ENCODE peak calls at places on chromosomes 5 and 9, in four cellular contexts. C is Karpas-422; T is SK-N-SH; V is CD8-positive, alpha-beta T cell. D is an unnamed sample. For H3K9me3, the result is how much of the 10 kb centered on the place peaks cover.

GRCh38 chr5:154937186-154937717 is 759 bp downstream of the GEMIN5 start:
- DNase-seq in C (peak), V (no peak), T (no peak), D (no peak)

GRCh38 chr5:124235576-124235975 is 510.9 kb downstream of the ZNF608 start:
- DNase-seq in T (peak), V (no peak), C (no peak), D (no peak)

GRCh38 chr9:121353246-121353975 is 16.6 kb downstream of the STOM start:
- DNase-seq in T (no peak), V (peak), C (no peak), D (no peak)

GRCh38 chr5:141960018-141960417 is 2.0 kb upstream of the PCDH12 start:
- DNase-seq in T (peak), V (peak), C (peak), D (no peak)

GRCh38 chr9:111661802-111662491 is 542 bp downstream of the GNG10 start:
- DNase-seq in V (peak), C (peak), T (peak), D (peak)

GRCh38 chr9:19465571-19466267 is 56.9 kb downstream of the ACER2 start:
- DNase-seq in V (no peak), T (no peak), C (no peak), D (no peak)

GRCh38 chr9:17536027-17536426 is 42.8 kb upstream of the SH3GL2 start:
- DNase-seq in C (no peak), T (no peak), V (no peak), D (no peak)

GRCh38 chr9:38257626-38258215 is 134.8 kb upstream of the ALDH1B1 start:
- DNase-seq in T (no peak), C (no peak), V (no peak), D (no peak)

GRCh38 chr9:5292141-5292540 is 12.4 kb downstream of the RLN2 start:
- DNase-seq in T (no peak), V (no peak), C (no peak), D (no peak)

GRCh38 chr9:84711936-84712335 is 42.4 kb downstream of the NTRK2 start:
- DNase-seq in C (no peak), T (peak), V (no peak), D (no peak)

GRCh38 chr9:130952065-130952762 is 13.2 kb upstream of the FIBCD1 start:
- DNase-seq in V (no peak), C (no peak), T (no peak), D (no peak)

GRCh38 chr5:1190915-1191314 is 10.5 kb upstream of the SLC6A19 start:
- DNase-seq in C (peak), T (no peak), V (no peak), D (no peak)

GRCh38 chr5:153362026-153362425 is 128.4 kb upstream of the GRIA1 start:
- DNase-seq in T (no peak), V (no peak), C (no peak), D (no peak)

GRCh38 chr5:143955140-143955539 is 143.2 kb downstream of the HMHB1 start:
- DNase-seq in T (peak), V (no peak), C (no peak), D (no peak)

GRCh38 chr5:15943487-15943886 is 236.1 kb downstream of the MARCHF11 start:
- DNase-seq in T (no peak), C (no peak), V (no peak), D (no peak)

GRCh38 chr5:69007726-69008368 is 86.0 kb upstream of the SLC30A5 start:
- DNase-seq in T (peak), V (peak), C (peak), D (peak)

GRCh38 chr5:132386644-132387286 is 17.3 kb downstream of the SLC22A5 start:
- DNase-seq in T (peak), C (peak), V (peak), D (peak)

GRCh38 chr5:168929656-168930055 is 350.5 kb upstream of the PANK3 start:
- DNase-seq in C (no peak), V (no peak), T (no peak), D (no peak)

GRCh38 chr5:74127377-74128338 is 501.7 kb downstream of the ARHGEF28 start:
- DNase-seq in V (no peak), C (no peak), T (no peak), D (no peak)

GRCh38 chr9:16679327-16679821 is 191.1 kb downstream of the BNC2 start:
- DNase-seq in V (no peak), C (no peak), T (peak), D (no peak)

GRCh38 chr5:57804007-57804444 is 321.4 kb upstream of the ACTBL2 start:
- DNase-seq in C (no peak), T (no peak), V (no peak), D (no peak)

GRCh38 chr5:154529282-154529681 is 51.3 kb upstream of the HAND1 start:
- DNase-seq in T (no peak), C (no peak), V (no peak), D (no peak)

GRCh38 chr5:652023-652515 is 39.9 kb downstream of the CEP72 start:
- DNase-seq in V (no peak), C (no peak), T (peak), D (no peak)

GRCh38 chr5:172901012-172901780 is 58.0 kb upstream of the RPL26L1 start:
- DNase-seq in C (no peak), T (no peak), V (no peak), D (no peak)

GRCh38 chr5:30279237-30279636 is 914.2 kb upstream of the CDH6 start:
- DNase-seq in T (no peak), V (no peak), C (no peak), D (no peak)

GRCh38 chr9:90815183-90815943 is 13.7 kb downstream of the SYK start:
- DNase-seq in T (no peak), C (peak), V (no peak), D (no peak)

GRCh38 chr9:5453673-5454072 is 3.3 kb downstream of the CD274 start:
- DNase-seq in C (no peak), V (no peak), T (no peak), D (no peak)

GRCh38 chr9:104836235-104836634 is 72.3 kb downstream of the NIPSNAP3B start:
- DNase-seq in V (no peak), C (no peak), T (peak), D (no peak)

GRCh38 chr9:23851024-23851629 is 25.1 kb upstream of the ELAVL2 start:
- DNase-seq in C (no peak), V (no peak), T (peak), D (no peak)

GRCh38 chr5:107505763-107506534 is 164.8 kb downstream of the EFNA5 start:
- DNase-seq in C (no peak), T (no peak), V (no peak), D (no peak)

GRCh38 chr5:124203308-124203707 is 543.1 kb downstream of the ZNF608 start:
- DNase-seq in C (no peak), V (no peak), T (no peak), D (no peak)

GRCh38 chr9:19230356-19231125 is at the start of gene DENND4C:
- DNase-seq in V (peak), T (peak), C (peak), D (peak)

GRCh38 chr5:169648725-169649124 is 11.7 kb downstream of the DOCK2 start:
- DNase-seq in V (no peak), C (no peak), T (no peak), D (no peak)

GRCh38 chr5:121915765-121916164 is 46.0 kb upstream of the SRFBP1 start:
- DNase-seq in V (no peak), C (no peak), T (no peak), D (no peak)

GRCh38 chr5:169106906-169107305 is 194.0 kb downstream of the SLIT3 start:
- DNase-seq in V (no peak), T (peak), C (no peak), D (no peak)

GRCh38 chr9:101414839-101415238 is 16.2 kb downstream of the ZNF189 start:
- DNase-seq in C (no peak), V (no peak), T (no peak), D (no peak)
- H3K9me3 ChIP-seq in C (under half), V (under half), T (under half), D (under half)

GRCh38 chr9:79719989-79720388 is 148.2 kb downstream of the TLE4 start:
- DNase-seq in V (no peak), C (no peak), T (no peak), D (no peak)
- H3K9me3 ChIP-seq in V (under half), C (under half), T (under half), D (under half)

DNA sequence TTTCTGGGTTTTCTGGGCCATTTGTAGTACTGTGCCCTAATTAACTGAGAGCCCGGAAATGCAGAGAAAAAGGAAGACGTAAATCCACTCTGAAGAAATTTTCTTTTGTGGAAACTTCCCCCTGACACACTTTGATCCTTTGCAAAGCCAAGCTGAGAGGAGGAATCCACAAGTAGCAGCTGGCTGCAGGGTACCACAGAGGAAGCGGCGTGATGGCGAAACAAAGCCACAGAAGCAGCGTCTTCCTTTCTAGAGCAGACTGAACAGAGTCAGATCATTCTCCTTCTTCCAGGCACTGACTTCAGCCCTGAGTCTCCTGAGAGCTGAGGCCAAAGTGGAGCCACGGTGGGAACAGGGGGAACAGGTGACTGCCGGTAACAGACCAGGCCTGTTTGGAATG is 47.1 kb upstream of the ZNF354A start:
- DNase-seq in T (no peak), C (no peak), V (no peak), D (no peak)
- H3K9me3 ChIP-seq in T (under half), C (under half), V (under half), D (under half)

DNA sequence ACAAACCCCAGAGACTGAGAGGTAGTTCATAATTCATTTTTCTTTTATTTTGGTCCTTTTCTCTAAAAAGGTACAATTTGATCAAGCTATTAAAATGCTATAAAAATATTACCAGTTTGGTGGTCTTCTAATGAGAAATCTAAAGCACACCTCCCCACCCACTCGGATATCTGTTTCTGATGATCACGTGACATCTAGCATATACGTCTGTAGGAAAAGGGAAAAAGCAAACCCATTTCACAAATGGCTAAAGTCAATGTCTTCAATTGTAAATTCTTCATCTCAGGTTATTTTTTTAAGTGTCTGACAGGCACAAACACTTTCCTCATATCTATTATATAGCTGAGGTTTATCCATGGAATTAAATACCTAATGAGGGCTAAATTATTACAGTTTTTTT is 18.9 kb downstream of the ZNF354A start:
- DNase-seq in V (no peak), C (no peak), T (no peak), D (no peak)
- H3K9me3 ChIP-seq in V (half or more), C (half or more), T (under half), D (under half)

GRCh38 chr9:127444921-127445850 is 6.0 kb downstream of the RPL12 start:
- DNase-seq in T (no peak), V (no peak), C (peak), D (no peak)

GRCh38 chr9:127447416-127448111 is 3.6 kb downstream of the RPL12 start:
- DNase-seq in T (no peak), V (no peak), C (peak), D (no peak)

GRCh38 chr9:127444283-127444920 is 6.8 kb downstream of the RPL12 start:
- DNase-seq in C (peak), T (no peak), V (no peak), D (no peak)

GRCh38 chr9:127446720-127447415 is 4.3 kb downstream of the RPL12 start:
- DNase-seq in V (no peak), T (no peak), C (peak), D (no peak)

GRCh38 chr9:127445851-127446719 is 5.1 kb downstream of the RPL12 start:
- DNase-seq in C (peak), T (no peak), V (no peak), D (no peak)
- H3K9me3 ChIP-seq in C (under half), T (under half), V (under half), D (under half)

DNA sequence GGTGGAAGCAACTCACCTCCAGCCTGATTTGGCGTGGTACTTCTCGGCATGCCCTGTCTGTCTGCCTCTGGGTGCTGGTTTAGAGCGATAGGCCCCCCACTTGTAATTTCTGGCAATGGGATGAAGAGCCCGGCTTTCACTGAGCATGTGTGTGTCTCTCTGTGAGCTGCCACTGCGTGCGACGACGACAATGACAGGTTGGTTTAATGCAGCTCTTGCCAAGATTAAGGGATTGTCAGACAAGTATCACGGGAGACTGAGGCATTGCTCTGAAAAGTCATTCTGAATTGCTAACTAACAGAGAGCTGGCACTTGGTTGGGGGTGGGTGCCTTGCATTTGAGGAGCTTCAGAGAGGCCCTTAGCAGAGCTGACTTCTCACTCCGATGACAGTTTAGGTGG is 348.8 kb upstream of the CLINT1 start:
- DNase-seq in V (no peak), T (no peak), C (no peak), D (no peak)
- H3K9me3 ChIP-seq in V (under half), T (under half), C (under half), D (under half)

GRCh38 chr9:40884072-40884901 is 244.2 kb downstream of the FOXD4L6 start:
- DNase-seq in V (no peak), C (no peak), T (peak), D (peak)
- H3K9me3 ChIP-seq in V (under half), C (half or more), T (under half), D (under half)

GRCh38 chr5:110251366-110251765 is 475.1 kb downstream of the TMEM232 start:
- DNase-seq in T (no peak), V (no peak), C (no peak), D (no peak)
- H3K9me3 ChIP-seq in T (under half), V (under half), C (under half), D (under half)

GRCh38 chr5:119257613-119258012 is 98.2 kb upstream of the TNFAIP8 start:
- DNase-seq in V (no peak), T (no peak), C (no peak), D (no peak)
- H3K9me3 ChIP-seq in V (under half), T (under half), C (under half), D (under half)